ENCODE peak calls at places on chromosomes 5 and 9, in seven cellular contexts. T, W, N, H, I, R and Z are unnamed samples.

GRCh38 chr5:65126192-65126591 is 355.5 kb downstream of the ADAMTS6 start:
- DNase-seq in R (no peak), H (no peak), N (peak; percentile 82), I (peak; percentile 41), T (no peak), W (no peak), Z (no peak)

GRCh38 chr5:64149268-64149667 is 16.4 kb upstream of the RNF180 start:
- DNase-seq in T (no peak), W (no peak), I (no peak), H (no peak), N (no peak), R (no peak), Z (no peak)

GRCh38 chr5:149892594-149892993 is 52.0 kb downstream of the PDE6A start:
- DNase-seq in I (no peak), T (no peak), W (no peak), H (no peak), N (no peak), R (no peak), Z (no peak)

GRCh38 chr5:177403194-177403825 is 2.8 kb upstream of the PFN3 start:
- DNase-seq in I (peak; percentile 74), W (peak; percentile 72), H (peak; percentile 36), N (peak; percentile 12), T (peak; percentile 32), R (peak; percentile 24), Z (peak; percentile 64)

GRCh38 chr9:4262735-4263141 is 37.1 kb downstream of the GLIS3 start:
- DNase-seq in N (peak; percentile 87), I (no peak), R (peak; percentile 29), W (no peak), T (no peak), H (peak; percentile 96), Z (peak; percentile 69)

GRCh38 chr5:153352685-153353219 is 137.7 kb upstream of the GRIA1 start:
- DNase-seq in H (no peak), I (no peak), T (no peak), R (no peak), N (no peak), W (no peak), Z (no peak)

GRCh38 chr9:26723486-26723885 is 169.1 kb downstream of the CAAP1 start:
- DNase-seq in T (peak; percentile 27), W (peak; percentile 95), N (peak; percentile 6), R (no peak), H (peak; percentile 85), I (peak; percentile 89), Z (no peak)

GRCh38 chr5:38831909-38832308 is 13.9 kb upstream of the OSMR start:
- DNase-seq in H (peak; percentile 83), I (no peak), N (peak; percentile 45), R (peak; percentile 24), T (no peak), W (peak; percentile 44), Z (peak; percentile 61)

GRCh38 chr9:75148551-75148950 is 60.2 kb downstream of the OSTF1 start:
- DNase-seq in W (no peak), T (no peak), N (peak; percentile 95), I (no peak), R (no peak), H (no peak), Z (peak; percentile 87)

GRCh38 chr9:138060881-138061280 is 183.3 kb downstream of the CACNA1B start:
- DNase-seq in T (no peak), R (no peak), I (no peak), N (no peak), W (no peak), H (no peak), Z (no peak)

GRCh38 chr9:132605387-132605786 is 23.0 kb downstream of the BARHL1 start:
- DNase-seq in H (no peak), T (no peak), W (no peak), R (no peak), N (no peak), I (no peak), Z (no peak)

GRCh38 chr9:95305770-95306492 is 11.6 kb downstream of the FANCC start:
- DNase-seq in W (no peak), H (no peak), N (peak; percentile 55), R (no peak), T (no peak), I (no peak), Z (no peak)

DNA sequence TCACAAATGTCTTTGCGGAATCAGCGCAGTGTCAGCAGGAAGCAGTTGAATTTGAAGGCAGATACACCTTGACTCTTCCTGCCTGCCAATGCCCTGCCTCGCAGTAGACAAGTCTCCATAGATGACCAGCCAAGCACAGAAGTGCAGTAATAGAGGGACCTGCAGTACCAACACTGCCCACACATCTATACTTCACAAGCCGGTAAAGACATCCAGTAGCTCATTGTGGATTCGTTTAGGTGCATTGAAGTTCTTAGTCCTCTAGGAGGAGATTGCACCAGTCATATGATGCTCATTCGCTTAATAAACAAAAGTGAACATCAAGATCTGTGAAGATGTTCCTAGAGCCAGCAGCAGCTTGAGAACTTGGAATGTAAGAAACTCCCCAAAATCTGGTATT is 7.1 kb upstream of the IFNA2 start:
- DNase-seq in T (no peak), I (no peak), R (peak; percentile 15), H (peak; percentile 86), N (no peak), W (peak; percentile 68), Z (peak; percentile 33)
- H4K8ac ChIP-seq in T (no peak overlapping the region), I (no peak overlapping the region), R (no peak overlapping the region), H (no peak overlapping the region), N (no peak overlapping the region), W (no peak overlapping the region), Z (no peak overlapping the region)

GRCh38 chr9:126643945-126644527 is 30.3 kb downstream of the LMX1B start:
- DNase-seq in R (no peak), I (no peak), W (no peak), H (no peak), N (no peak), T (no peak), Z (no peak)

GRCh38 chr9:126647585-126648110 is 33.9 kb downstream of the LMX1B start:
- DNase-seq in T (no peak), I (no peak), N (no peak), H (no peak), R (no peak), W (no peak), Z (no peak)

GRCh38 chr9:126649477-126649876 is 35.7 kb downstream of the LMX1B start:
- DNase-seq in R (no peak), W (no peak), I (no peak), N (no peak), H (no peak), T (no peak), Z (no peak)

GRCh38 chr9:126642839-126643238 is 29.1 kb downstream of the LMX1B start:
- DNase-seq in T (no peak), N (no peak), I (no peak), W (no peak), H (peak; percentile 88), R (no peak), Z (no peak)

GRCh38 chr9:126646162-126646561 is 32.4 kb downstream of the LMX1B start:
- DNase-seq in N (no peak), R (no peak), I (no peak), H (no peak), T (no peak), W (no peak), Z (no peak)
- H4K8ac ChIP-seq in N (no peak overlapping the region), R (no peak overlapping the region), I (no peak overlapping the region), H (no peak overlapping the region), T (no peak overlapping the region), W (no peak overlapping the region), Z (no peak overlapping the region)

GRCh38 chr9:118483677-118484076 is 779.5 kb downstream of the TLR4 start:
- DNase-seq in T (no peak), W (no peak), H (no peak), N (no peak), R (no peak), I (no peak), Z (no peak)
- H4K8ac ChIP-seq in T (no peak overlapping the region), W (no peak overlapping the region), H (no peak overlapping the region), N (no peak overlapping the region), R (no peak overlapping the region), I (no peak overlapping the region), Z (no peak overlapping the region)

GRCh38 chr5:84536797-84537196 is 152.1 kb upstream of the EDIL3 start:
- DNase-seq in H (no peak), R (no peak), T (no peak), W (no peak), I (no peak), N (no peak), Z (no peak)
- H4K8ac ChIP-seq in H (no peak overlapping the region), R (no peak overlapping the region), T (no peak overlapping the region), W (no peak overlapping the region), I (no peak overlapping the region), N (no peak overlapping the region), Z (no peak overlapping the region)

GRCh38 chr5:72846483-72846882 is 30.0 kb downstream of the TNPO1 start:
- DNase-seq in R (no peak), N (no peak), W (no peak), I (no peak), H (no peak), T (no peak), Z (no peak)
- H4K8ac ChIP-seq in R (no peak overlapping the region), N (no peak overlapping the region), W (no peak overlapping the region), I (no peak overlapping the region), H (no peak overlapping the region), T (no peak overlapping the region), Z (no peak overlapping the region)

GRCh38 chr5:43145071-43145470 is 24.4 kb downstream of the ZNF131 start:
- DNase-seq in T (no peak), I (no peak), N (no peak), W (no peak), R (no peak), H (no peak), Z (no peak)
- H4K8ac ChIP-seq in T (no peak overlapping the region), I (no peak overlapping the region), N (no peak overlapping the region), W (no peak overlapping the region), R (no peak overlapping the region), H (no peak overlapping the region), Z (no peak overlapping the region)

DNA sequence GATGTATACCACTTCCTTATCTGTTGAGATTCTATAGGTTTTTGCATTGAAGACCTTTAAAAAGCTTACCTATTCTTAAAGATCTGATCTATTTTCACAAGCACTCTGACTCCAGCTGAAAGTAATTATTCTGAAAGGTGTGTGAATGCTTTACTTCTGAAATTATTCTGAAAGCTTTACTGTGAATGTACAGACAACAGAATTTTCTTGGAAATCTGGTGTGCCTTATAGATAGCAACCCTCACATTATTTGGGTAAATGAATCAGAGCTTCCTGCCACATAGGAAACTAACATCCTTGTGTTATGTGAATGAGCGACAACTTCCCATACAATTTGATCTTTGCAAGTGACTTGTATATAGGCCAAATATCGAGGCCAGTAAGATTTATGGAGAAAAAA is 6.5 kb downstream of the CDO1 start:
- DNase-seq in H (no peak), I (no peak), W (no peak), R (no peak), T (no peak), N (no peak), Z (no peak)
- H4K8ac ChIP-seq in H (no peak overlapping the region), I (no peak overlapping the region), W (no peak overlapping the region), R (no peak overlapping the region), T (no peak overlapping the region), N (no peak overlapping the region), Z (no peak overlapping the region)